ENCODE peak calls at places on chromosomes 7 and 10, in eight cellular contexts. Q, L, N, A, T, W, O and M are unnamed samples.

GRCh38 chr7:44463169-44463808 is 27.2 kb downstream of the NUDCD3 start:
- DNase-seq in Q (no peak), L (no peak), N (no peak), A (no peak), T (no peak), W (no peak), O (no peak), M (no peak)

GRCh38 chr7:45689011-45689796 is 115.0 kb downstream of the ADCY1 start:
- DNase-seq in Q (no peak), L (peak), N (no peak), A (no peak), T (no peak), W (no peak), O (peak), M (no peak)

GRCh38 chr10:103333934-103334520 is 16.9 kb downstream of the PCGF6 start:
- DNase-seq in Q (no peak), L (no peak), N (no peak), A (peak), T (no peak), W (no peak), O (no peak), M (no peak)

GRCh38 chr10:34723746-34724145 is 91.3 kb downstream of the PARD3 start:
- DNase-seq in Q (peak), L (no peak), N (no peak), A (peak), T (no peak), W (no peak), O (no peak), M (no peak)

GRCh38 chr7:136348542-136348941 is 371.4 kb upstream of the MTPN start:
- DNase-seq in Q (no peak), L (no peak), N (peak), A (no peak), T (no peak), W (no peak), O (no peak), M (no peak)

GRCh38 chr10:84537447-84537931 is 209.1 kb downstream of the CCSER2 start:
- DNase-seq in Q (peak), L (no peak), N (peak), A (peak), T (peak), W (peak), O (peak), M (no peak)

GRCh38 chr7:43784030-43785001 is 25.8 kb downstream of the BLVRA start:
- DNase-seq in Q (no peak), L (peak), N (no peak), A (peak), T (no peak), W (no peak), O (no peak), M (no peak)

GRCh38 chr10:17025444-17026295 is 103.9 kb downstream of the CUBN start:
- DNase-seq in Q (no peak), L (peak), N (no peak), A (no peak), T (peak), W (peak), O (no peak), M (peak)

GRCh38 chr10:32132357-32132756 is 76.1 kb upstream of the KIF5B start:
- DNase-seq in Q (no peak), L (no peak), N (no peak), A (no peak), T (no peak), W (no peak), O (no peak), M (no peak)